ENCODE peak calls at places on chromosomes 7 and 10, in six cellular contexts. One of them, this sample, is unnamed.

GRCh38 chr7:2312272-2312929 is 1.8 kb downstream of the SNX8 start:
- DNase-seq in mucosa of gallbladder: no peak
- DNase-seq in T-helper 17 cell: no peak
- DNase-seq in AG20443: no peak
- DNase-seq in pulmonary artery endothelial cell: no peak
- DNase-seq in nephron progenitor cell: no peak
- DNase-seq in this sample: no peak

GRCh38 chr7:158245724-158246041 is 341.9 kb downstream of the PTPRN2 start:
- DNase-seq in pulmonary artery endothelial cell: no peak
- DNase-seq in mucosa of gallbladder: no peak
- DNase-seq in AG20443: no peak
- DNase-seq in T-helper 17 cell: no peak
- DNase-seq in nephron progenitor cell: no peak
- DNase-seq in this sample: no peak

GRCh38 chr7:50531401-50531906 is 33.8 kb downstream of the DDC start:
- DNase-seq in T-helper 17 cell: no peak
- DNase-seq in AG20443: no peak
- DNase-seq in mucosa of gallbladder: peak; percentile 59
- DNase-seq in nephron progenitor cell: no peak
- DNase-seq in pulmonary artery endothelial cell: no peak
- DNase-seq in this sample: no peak

GRCh38 chr7:44958645-44959344 is 20.0 kb downstream of the MYO1G start:
- DNase-seq in AG20443: no peak
- DNase-seq in mucosa of gallbladder: no peak
- DNase-seq in pulmonary artery endothelial cell: no peak
- DNase-seq in T-helper 17 cell: no peak
- DNase-seq in nephron progenitor cell: no peak
- DNase-seq in this sample: no peak

GRCh38 chr10:12768156-12768731 is 233.3 kb downstream of the CCDC3 start:
- DNase-seq in pulmonary artery endothelial cell: no peak
- DNase-seq in T-helper 17 cell: no peak
- DNase-seq in mucosa of gallbladder: no peak
- DNase-seq in nephron progenitor cell: no peak
- DNase-seq in AG20443: no peak
- DNase-seq in this sample: no peak

GRCh38 chr10:98404571-98405396 is 10.2 kb downstream of the PYROXD2 start:
- DNase-seq in T-helper 17 cell: no peak
- DNase-seq in mucosa of gallbladder: no peak
- DNase-seq in nephron progenitor cell: no peak
- DNase-seq in pulmonary artery endothelial cell: no peak
- DNase-seq in AG20443: peak; percentile 50
- DNase-seq in this sample: no peak

GRCh38 chr7:155373359-155374273 is 75.9 kb downstream of the INSIG1 start:
- DNase-seq in pulmonary artery endothelial cell: no peak
- DNase-seq in AG20443: no peak
- DNase-seq in mucosa of gallbladder: no peak
- DNase-seq in T-helper 17 cell: no peak
- DNase-seq in nephron progenitor cell: no peak
- DNase-seq in this sample: no peak

GRCh38 chr10:79387974-79388850 is 40.9 kb downstream of the PPIF start:
- DNase-seq in mucosa of gallbladder: peak; percentile 9
- DNase-seq in nephron progenitor cell: no peak
- DNase-seq in T-helper 17 cell: no peak
- DNase-seq in pulmonary artery endothelial cell: no peak
- DNase-seq in AG20443: no peak
- DNase-seq in this sample: no peak

GRCh38 chr7:44595934-44596635 is 10.3 kb upstream of the OGDH start:
- DNase-seq in pulmonary artery endothelial cell: no peak
- DNase-seq in mucosa of gallbladder: no peak
- DNase-seq in AG20443: no peak
- DNase-seq in nephron progenitor cell: no peak
- DNase-seq in T-helper 17 cell: no peak
- DNase-seq in this sample: no peak

GRCh38 chr10:107952649-107953589 is 788.4 kb upstream of the SORCS1 start:
- DNase-seq in T-helper 17 cell: no peak
- DNase-seq in pulmonary artery endothelial cell: no peak
- DNase-seq in AG20443: no peak
- DNase-seq in mucosa of gallbladder: no peak
- DNase-seq in nephron progenitor cell: no peak
- DNase-seq in this sample: no peak

GRCh38 chr10:31318854-31319601 is at the start of gene ZEB1:
- DNase-seq in AG20443: peak; percentile 85
- DNase-seq in nephron progenitor cell: peak; percentile 82
- DNase-seq in mucosa of gallbladder: peak; percentile 90
- DNase-seq in T-helper 17 cell: peak; percentile 81
- DNase-seq in pulmonary artery endothelial cell: peak; percentile 84
- DNase-seq in this sample: peak; percentile 90

GRCh38 chr10:95278061-95278988 is 12.5 kb downstream of the PDLIM1 start:
- DNase-seq in AG20443: peak; percentile 48
- DNase-seq in pulmonary artery endothelial cell: no peak
- DNase-seq in nephron progenitor cell: no peak
- DNase-seq in mucosa of gallbladder: no peak
- DNase-seq in T-helper 17 cell: no peak
- DNase-seq in this sample: peak; percentile 41

GRCh38 chr10:47013469-47014169 is 102.4 kb downstream of the PTPN20 start:
- DNase-seq in T-helper 17 cell: no peak
- DNase-seq in mucosa of gallbladder: no peak
- DNase-seq in AG20443: peak; percentile 59
- DNase-seq in pulmonary artery endothelial cell: no peak
- DNase-seq in nephron progenitor cell: no peak
- DNase-seq in this sample: no peak

GRCh38 chr7:130141161-130141857 is 63.9 kb downstream of the TMEM209 start:
- DNase-seq in T-helper 17 cell: no peak
- DNase-seq in pulmonary artery endothelial cell: no peak
- DNase-seq in AG20443: peak; percentile 84
- DNase-seq in nephron progenitor cell: peak; percentile 78
- DNase-seq in mucosa of gallbladder: peak; percentile 86
- DNase-seq in this sample: peak; percentile 90

GRCh38 chr7:44216019-44216418 is 15.2 kb downstream of the YKT6 start:
- DNase-seq in T-helper 17 cell: no peak
- DNase-seq in AG20443: no peak
- DNase-seq in nephron progenitor cell: no peak
- DNase-seq in pulmonary artery endothelial cell: no peak
- DNase-seq in mucosa of gallbladder: no peak
- DNase-seq in this sample: no peak

GRCh38 chr10:16817125-16818019 is at the start of gene RSU1:
- DNase-seq in T-helper 17 cell: peak; percentile 99
- DNase-seq in mucosa of gallbladder: peak; percentile 100
- DNase-seq in nephron progenitor cell: peak; percentile 100
- DNase-seq in pulmonary artery endothelial cell: peak; percentile 98
- DNase-seq in AG20443: peak; percentile 99
- DNase-seq in this sample: peak; percentile 100

GRCh38 chr10:62374862-62375710 is 917 bp downstream of the ZNF365 start:
- DNase-seq in mucosa of gallbladder: no peak
- DNase-seq in nephron progenitor cell: no peak
- DNase-seq in AG20443: no peak
- DNase-seq in pulmonary artery endothelial cell: no peak
- DNase-seq in T-helper 17 cell: no peak
- DNase-seq in this sample: no peak

GRCh38 chr10:57973451-57973850 is 294.2 kb downstream of the IPMK start:
- DNase-seq in AG20443: no peak
- DNase-seq in nephron progenitor cell: no peak
- DNase-seq in T-helper 17 cell: no peak
- DNase-seq in mucosa of gallbladder: no peak
- DNase-seq in pulmonary artery endothelial cell: no peak
- DNase-seq in this sample: no peak

GRCh38 chr10:7409732-7410168 is 1.1 kb downstream of the SFMBT2 start:
- DNase-seq in nephron progenitor cell: peak; percentile 28
- DNase-seq in mucosa of gallbladder: no peak
- DNase-seq in AG20443: no peak
- DNase-seq in pulmonary artery endothelial cell: no peak
- DNase-seq in T-helper 17 cell: no peak
- DNase-seq in this sample: no peak

GRCh38 chr10:80596391-80597257 is 58.9 kb downstream of the SH2D4B start:
- DNase-seq in mucosa of gallbladder: peak; percentile 16
- DNase-seq in nephron progenitor cell: peak; percentile 42
- DNase-seq in T-helper 17 cell: peak; percentile 11
- DNase-seq in pulmonary artery endothelial cell: peak; percentile 13
- DNase-seq in AG20443: peak; percentile 67
- DNase-seq in this sample: no peak

GRCh38 chr10:69479737-69480412 is 28.6 kb downstream of the TSPAN15 start:
- DNase-seq in pulmonary artery endothelial cell: no peak
- DNase-seq in AG20443: no peak
- DNase-seq in mucosa of gallbladder: no peak
- DNase-seq in nephron progenitor cell: no peak
- DNase-seq in T-helper 17 cell: no peak
- DNase-seq in this sample: no peak

GRCh38 chr10:93160829-93161228 is 87.1 kb downstream of the CYP26A1 start:
- DNase-seq in pulmonary artery endothelial cell: no peak
- DNase-seq in nephron progenitor cell: no peak
- DNase-seq in T-helper 17 cell: no peak
- DNase-seq in AG20443: peak; percentile 96
- DNase-seq in mucosa of gallbladder: no peak
- DNase-seq in this sample: no peak

GRCh38 chr10:72069751-72070501 is 18.4 kb downstream of the SPOCK2 start:
- DNase-seq in T-helper 17 cell: no peak
- DNase-seq in mucosa of gallbladder: no peak
- DNase-seq in nephron progenitor cell: peak; percentile 36
- DNase-seq in pulmonary artery endothelial cell: no peak
- DNase-seq in AG20443: no peak
- DNase-seq in this sample: no peak

GRCh38 chr7:30974605-30975256 is 11.0 kb downstream of the GHRHR start:
- DNase-seq in AG20443: peak; percentile 73
- DNase-seq in nephron progenitor cell: peak; percentile 73
- DNase-seq in pulmonary artery endothelial cell: no peak
- DNase-seq in mucosa of gallbladder: peak; percentile 73
- DNase-seq in T-helper 17 cell: peak; percentile 12
- DNase-seq in this sample: peak; percentile 63

GRCh38 chr10:102401735-102402511 is 6.4 kb downstream of the NFKB2 start:
- DNase-seq in pulmonary artery endothelial cell: no peak
- DNase-seq in nephron progenitor cell: no peak
- DNase-seq in T-helper 17 cell: no peak
- DNase-seq in mucosa of gallbladder: no peak
- DNase-seq in AG20443: no peak
- DNase-seq in this sample: no peak

GRCh38 chr7:71925663-71926062 is 486.5 kb downstream of the CALN1 start:
- DNase-seq in mucosa of gallbladder: no peak
- DNase-seq in AG20443: no peak
- DNase-seq in nephron progenitor cell: no peak
- DNase-seq in pulmonary artery endothelial cell: no peak
- DNase-seq in T-helper 17 cell: no peak
- DNase-seq in this sample: no peak

GRCh38 chr7:921581-922333 is 32.7 kb downstream of the ADAP1 start:
- DNase-seq in T-helper 17 cell: no peak
- DNase-seq in nephron progenitor cell: peak; percentile 4
- DNase-seq in AG20443: no peak
- DNase-seq in pulmonary artery endothelial cell: no peak
- DNase-seq in mucosa of gallbladder: no peak
- DNase-seq in this sample: peak; percentile 44

GRCh38 chr10:63003816-63004453 is 129.2 kb upstream of the NRBF2 start:
- DNase-seq in nephron progenitor cell: no peak
- DNase-seq in T-helper 17 cell: no peak
- DNase-seq in pulmonary artery endothelial cell: no peak
- DNase-seq in AG20443: peak; percentile 13
- DNase-seq in mucosa of gallbladder: no peak
- DNase-seq in this sample: no peak

GRCh38 chr10:4270116-4270515 is 485.1 kb upstream of the KLF6 start:
- DNase-seq in AG20443: peak; percentile 75
- DNase-seq in pulmonary artery endothelial cell: no peak
- DNase-seq in T-helper 17 cell: no peak
- DNase-seq in nephron progenitor cell: no peak
- DNase-seq in mucosa of gallbladder: no peak
- DNase-seq in this sample: no peak

GRCh38 chr10:77351386-77351785 is 286.2 kb downstream of the KCNMA1 start:
- DNase-seq in pulmonary artery endothelial cell: no peak
- DNase-seq in nephron progenitor cell: no peak
- DNase-seq in mucosa of gallbladder: no peak
- DNase-seq in T-helper 17 cell: no peak
- DNase-seq in AG20443: peak; percentile 22
- DNase-seq in this sample: no peak

GRCh38 chr7:115522174-115522573 is 508.4 kb downstream of the TFEC start:
- DNase-seq in AG20443: no peak
- DNase-seq in T-helper 17 cell: no peak
- DNase-seq in nephron progenitor cell: no peak
- DNase-seq in mucosa of gallbladder: no peak
- DNase-seq in pulmonary artery endothelial cell: no peak
- DNase-seq in this sample: no peak

GRCh38 chr7:116242177-116242576 is 31.8 kb downstream of the TES start:
- DNase-seq in mucosa of gallbladder: no peak
- DNase-seq in nephron progenitor cell: no peak
- DNase-seq in AG20443: no peak
- DNase-seq in pulmonary artery endothelial cell: no peak
- DNase-seq in T-helper 17 cell: no peak
- DNase-seq in this sample: no peak

GRCh38 chr10:109474817-109475216 is 448.5 kb downstream of the XPNPEP1 start:
- DNase-seq in nephron progenitor cell: peak; percentile 3
- DNase-seq in mucosa of gallbladder: no peak
- DNase-seq in AG20443: no peak
- DNase-seq in pulmonary artery endothelial cell: no peak
- DNase-seq in T-helper 17 cell: no peak
- DNase-seq in this sample: no peak

GRCh38 chr10:48465860-48466521 is 138.9 kb downstream of the ARHGAP22 start:
- DNase-seq in AG20443: no peak
- DNase-seq in mucosa of gallbladder: no peak
- DNase-seq in pulmonary artery endothelial cell: no peak
- DNase-seq in nephron progenitor cell: no peak
- DNase-seq in T-helper 17 cell: no peak
- DNase-seq in this sample: peak; percentile 40

GRCh38 chr7:109094-109493 is 83.3 kb upstream of the FAM20C start:
- DNase-seq in AG20443: no peak
- DNase-seq in mucosa of gallbladder: no peak
- DNase-seq in nephron progenitor cell: no peak
- DNase-seq in pulmonary artery endothelial cell: no peak
- DNase-seq in T-helper 17 cell: no peak
- DNase-seq in this sample: no peak

GRCh38 chr7:96178581-96178980 is 143.3 kb downstream of the SLC25A13 start:
- DNase-seq in mucosa of gallbladder: no peak
- DNase-seq in AG20443: no peak
- DNase-seq in pulmonary artery endothelial cell: no peak
- DNase-seq in T-helper 17 cell: no peak
- DNase-seq in nephron progenitor cell: no peak
- DNase-seq in this sample: no peak

GRCh38 chr10:58818889-58819288 is 306.2 kb downstream of the BICC1 start:
- DNase-seq in pulmonary artery endothelial cell: no peak
- DNase-seq in mucosa of gallbladder: no peak
- DNase-seq in AG20443: no peak
- DNase-seq in T-helper 17 cell: no peak
- DNase-seq in nephron progenitor cell: no peak
- DNase-seq in this sample: no peak

GRCh38 chr10:87550741-87551140 is 46.0 kb downstream of the MINPP1 start:
- DNase-seq in T-helper 17 cell: no peak
- DNase-seq in mucosa of gallbladder: no peak
- DNase-seq in AG20443: no peak
- DNase-seq in nephron progenitor cell: no peak
- DNase-seq in pulmonary artery endothelial cell: no peak
- DNase-seq in this sample: no peak

GRCh38 chr7:26369519-26370385 is 78.1 kb downstream of the SNX10 start:
- DNase-seq in pulmonary artery endothelial cell: no peak
- DNase-seq in mucosa of gallbladder: peak; percentile 38
- DNase-seq in AG20443: peak; percentile 64
- DNase-seq in nephron progenitor cell: peak; percentile 36
- DNase-seq in T-helper 17 cell: peak; percentile 10
- DNase-seq in this sample: no peak

GRCh38 chr10:59382831-59383295 is 20.5 kb upstream of the FAM13C start:
- DNase-seq in pulmonary artery endothelial cell: no peak
- DNase-seq in nephron progenitor cell: no peak
- DNase-seq in T-helper 17 cell: no peak
- DNase-seq in mucosa of gallbladder: peak; percentile 24
- DNase-seq in AG20443: no peak
- DNase-seq in this sample: no peak

This sample was measured in ureter.